ENCODE peak calls at places on chromosome 11, in six cellular contexts. G is gastrocnemius medialis; I is M059J; O is activated CD4-positive, alpha-beta T cell treated with anti-CD3 and anti-CD28 coated beads for 48 hours; J is RWPE1; F is stimulated activated CD8-positive, alpha-beta memory T cell treated with anti-CD3 and anti-CD28 coated beads, Interleukin-4, amount 100 ng/mL, for 48 hours. H is an unnamed sample.

GRCh38 chr11:76637491-76638266 is 32.9 kb downstream of the LRRC32 start:
- DNase-seq in G (peak), I (no peak), O (no peak), J (no peak), F (peak), H (no peak)

GRCh38 chr11:124793466-124794278 is 6.5 kb downstream of the MSANTD2 start:
- DNase-seq in G (no peak), I (peak), O (peak), J (peak), F (no peak), H (peak)

GRCh38 chr11:62001450-62002178 is 34.2 kb upstream of the FTH1 start:
- DNase-seq in G (no peak), I (no peak), O (no peak), J (no peak), F (no peak), H (no peak)

GRCh38 chr11:128915148-128915519 is 24.0 kb downstream of the KCNJ5 start:
- DNase-seq in G (no peak), I (no peak), O (no peak), J (no peak), F (no peak), H (no peak)

GRCh38 chr11:15327786-15328231 is 213.1 kb downstream of the INSC start:
- DNase-seq in G (no peak), I (peak), O (peak), J (peak), F (peak), H (no peak)

GRCh38 chr11:20158597-20159257 is 1.5 kb downstream of the DBX1 start:
- DNase-seq in G (no peak), I (peak), O (peak), J (peak), F (peak), H (peak)

GRCh38 chr11:68844801-68845200 is 3.1 kb upstream of the CPT1A start:
- DNase-seq in G (no peak), I (no peak), O (no peak), J (no peak), F (no peak), H (no peak)

GRCh38 chr11:79087957-79088318 is 352.9 kb downstream of the TENM4 start:
- DNase-seq in G (peak), I (peak), O (no peak), J (no peak), F (no peak), H (peak)

GRCh38 chr11:61966673-61967176 is 709 bp downstream of the FTH1 start:
- DNase-seq in G (no peak), I (peak), O (peak), J (no peak), F (peak), H (no peak)

GRCh38 chr11:113193894-113194293 is 120.5 kb upstream of the TTC12 start:
- DNase-seq in G (no peak), I (peak), O (no peak), J (no peak), F (no peak), H (no peak)

GRCh38 chr11:95192717-95193116 is 38.3 kb downstream of the SESN3 start:
- DNase-seq in G (no peak), I (no peak), O (no peak), J (no peak), F (no peak), H (no peak)

GRCh38 chr11:78063440-78064181 is at the start of gene THRSP:
- DNase-seq in G (peak), I (no peak), O (no peak), J (no peak), F (no peak), H (no peak)

GRCh38 chr11:35615911-35616900 is 2.1 kb upstream of the FJX1 start:
- DNase-seq in G (no peak), I (peak), O (peak), J (peak), F (no peak), H (peak)

GRCh38 chr11:5103066-5103465 is 33.7 kb downstream of the OR52E1 start:
- DNase-seq in G (no peak), I (no peak), O (no peak), J (no peak), F (no peak), H (no peak)

GRCh38 chr11:77211594-77212251 is 83.7 kb downstream of the MYO7A start:
- DNase-seq in G (no peak), I (no peak), O (no peak), J (no peak), F (no peak), H (no peak)

GRCh38 chr11:45834298-45834756 is 12.9 kb upstream of the CRY2 start:
- DNase-seq in G (no peak), I (no peak), O (no peak), J (no peak), F (no peak), H (no peak)

GRCh38 chr11:64060861-64061444 is 25.2 kb downstream of the FLRT1 start:
- DNase-seq in G (no peak), I (no peak), O (peak), J (no peak), F (peak), H (peak)

GRCh38 chr11:117986981-117987495 is 844 bp downstream of the IL10RA start:
- DNase-seq in G (no peak), I (no peak), O (peak), J (no peak), F (peak), H (peak)